ENCODE peak calls at places on chromosomes 3 and 15, in eight cellular contexts. One of them, this sample, is unnamed.

GRCh38 chr15:40243126-40243810 is 4.4 kb downstream of the PAK6 start:
- DNase-seq in gastrocnemius medialis: no peak
- DNase-seq in bronchial epithelial cell: peak; percentile 82
- DNase-seq in mesothelial cell of epicardium: no peak
- DNase-seq in lung: no peak
- DNase-seq in body of pancreas: no peak
- DNase-seq in progenitor cell of endocrine pancreas: no peak
- DNase-seq in SK-N-SH: no peak
- DNase-seq in this sample: no peak

GRCh38 chr15:75455424-75455981 is 4.0 kb upstream of the SIN3A start:
- DNase-seq in gastrocnemius medialis: peak; percentile 70
- DNase-seq in bronchial epithelial cell: peak; percentile 63
- DNase-seq in mesothelial cell of epicardium: peak; percentile 87
- DNase-seq in lung: peak; percentile 92
- DNase-seq in body of pancreas: peak; percentile 92
- DNase-seq in progenitor cell of endocrine pancreas: peak; percentile 62
- DNase-seq in SK-N-SH: peak; percentile 90
- DNase-seq in this sample: peak; percentile 90

GRCh38 chr3:72123908-72124441 is 339.0 kb upstream of the PROK2 start:
- DNase-seq in gastrocnemius medialis: peak; percentile 91
- DNase-seq in bronchial epithelial cell: peak; percentile 100
- DNase-seq in mesothelial cell of epicardium: no peak
- DNase-seq in lung: peak; percentile 34
- DNase-seq in body of pancreas: peak; percentile 64
- DNase-seq in progenitor cell of endocrine pancreas: no peak
- DNase-seq in SK-N-SH: no peak
- DNase-seq in this sample: peak; percentile 66

GRCh38 chr3:14907043-14907966 is 40.1 kb upstream of the NR2C2 start:
- DNase-seq in gastrocnemius medialis: no peak
- DNase-seq in bronchial epithelial cell: no peak
- DNase-seq in mesothelial cell of epicardium: no peak
- DNase-seq in lung: no peak
- DNase-seq in body of pancreas: no peak
- DNase-seq in progenitor cell of endocrine pancreas: no peak
- DNase-seq in SK-N-SH: no peak
- DNase-seq in this sample: no peak

GRCh38 chr3:105538483-105538882 is 171.8 kb downstream of the ALCAM start:
- DNase-seq in gastrocnemius medialis: no peak
- DNase-seq in bronchial epithelial cell: no peak
- DNase-seq in mesothelial cell of epicardium: no peak
- DNase-seq in lung: no peak
- DNase-seq in body of pancreas: no peak
- DNase-seq in progenitor cell of endocrine pancreas: no peak
- DNase-seq in SK-N-SH: no peak
- DNase-seq in this sample: no peak

GRCh38 chr3:151835751-151836550 is 22.0 kb downstream of the AADAC start:
- DNase-seq in gastrocnemius medialis: no peak
- DNase-seq in bronchial epithelial cell: peak; percentile 40
- DNase-seq in mesothelial cell of epicardium: no peak
- DNase-seq in lung: no peak
- DNase-seq in body of pancreas: peak; percentile 38
- DNase-seq in progenitor cell of endocrine pancreas: no peak
- DNase-seq in SK-N-SH: no peak
- DNase-seq in this sample: no peak

GRCh38 chr15:40104865-40105516 is 3.7 kb downstream of the BMF start:
- DNase-seq in gastrocnemius medialis: peak; percentile 83
- DNase-seq in bronchial epithelial cell: peak; percentile 62
- DNase-seq in mesothelial cell of epicardium: peak; percentile 97
- DNase-seq in lung: peak; percentile 89
- DNase-seq in body of pancreas: peak; percentile 93
- DNase-seq in progenitor cell of endocrine pancreas: peak; percentile 84
- DNase-seq in SK-N-SH: peak; percentile 85
- DNase-seq in this sample: peak; percentile 95

GRCh38 chr15:88491158-88491557 is 23.6 kb downstream of the MRPS11 start:
- DNase-seq in gastrocnemius medialis: no peak
- DNase-seq in bronchial epithelial cell: no peak
- DNase-seq in mesothelial cell of epicardium: no peak
- DNase-seq in lung: no peak
- DNase-seq in body of pancreas: no peak
- DNase-seq in progenitor cell of endocrine pancreas: no peak
- DNase-seq in SK-N-SH: no peak
- DNase-seq in this sample: no peak

GRCh38 chr3:148796799-148797198 is 30.8 kb upstream of the CPB1 start:
- DNase-seq in gastrocnemius medialis: no peak
- DNase-seq in bronchial epithelial cell: peak; percentile 64
- DNase-seq in mesothelial cell of epicardium: no peak
- DNase-seq in lung: no peak
- DNase-seq in body of pancreas: no peak
- DNase-seq in progenitor cell of endocrine pancreas: no peak
- DNase-seq in SK-N-SH: no peak
- DNase-seq in this sample: no peak

GRCh38 chr15:70142322-70143191 is 44.8 kb upstream of the TLE3 start:
- DNase-seq in gastrocnemius medialis: no peak
- DNase-seq in bronchial epithelial cell: no peak
- DNase-seq in mesothelial cell of epicardium: peak; percentile 79
- DNase-seq in lung: peak; percentile 44
- DNase-seq in body of pancreas: no peak
- DNase-seq in progenitor cell of endocrine pancreas: no peak
- DNase-seq in SK-N-SH: no peak
- DNase-seq in this sample: no peak

GRCh38 chr15:75032391-75032790 is 9.0 kb downstream of the PPCDC start:
- DNase-seq in gastrocnemius medialis: no peak
- DNase-seq in bronchial epithelial cell: no peak
- DNase-seq in mesothelial cell of epicardium: no peak
- DNase-seq in lung: no peak
- DNase-seq in body of pancreas: no peak
- DNase-seq in progenitor cell of endocrine pancreas: no peak
- DNase-seq in SK-N-SH: no peak
- DNase-seq in this sample: no peak

GRCh38 chr3:128707935-128708494 is 18.0 kb upstream of the RAB7A start:
- DNase-seq in gastrocnemius medialis: no peak
- DNase-seq in bronchial epithelial cell: no peak
- DNase-seq in mesothelial cell of epicardium: no peak
- DNase-seq in lung: no peak
- DNase-seq in body of pancreas: no peak
- DNase-seq in progenitor cell of endocrine pancreas: no peak
- DNase-seq in SK-N-SH: no peak
- DNase-seq in this sample: no peak

GRCh38 chr3:107668963-107669362 is 146.2 kb downstream of the BBX start:
- DNase-seq in gastrocnemius medialis: no peak
- DNase-seq in bronchial epithelial cell: no peak
- DNase-seq in mesothelial cell of epicardium: no peak
- DNase-seq in lung: no peak
- DNase-seq in body of pancreas: no peak
- DNase-seq in progenitor cell of endocrine pancreas: no peak
- DNase-seq in SK-N-SH: no peak
- DNase-seq in this sample: no peak

GRCh38 chr3:103495186-103495585 is 1060.4 kb downstream of the ZPLD1 start:
- DNase-seq in gastrocnemius medialis: no peak
- DNase-seq in bronchial epithelial cell: no peak
- DNase-seq in mesothelial cell of epicardium: no peak
- DNase-seq in lung: no peak
- DNase-seq in body of pancreas: no peak
- DNase-seq in progenitor cell of endocrine pancreas: no peak
- DNase-seq in SK-N-SH: no peak
- DNase-seq in this sample: no peak

GRCh38 chr15:59725172-59725486 is 36.0 kb upstream of the BNIP2 start:
- DNase-seq in gastrocnemius medialis: no peak
- DNase-seq in bronchial epithelial cell: no peak
- DNase-seq in mesothelial cell of epicardium: no peak
- DNase-seq in lung: no peak
- DNase-seq in body of pancreas: no peak
- DNase-seq in progenitor cell of endocrine pancreas: no peak
- DNase-seq in SK-N-SH: no peak
- DNase-seq in this sample: no peak
- TF ChIP-seq CTCF in gastrocnemius medialis: peak; percentile 5
- TF ChIP-seq CTCF in bronchial epithelial cell: no peak
- TF ChIP-seq CTCF in mesothelial cell of epicardium: no peak
- TF ChIP-seq CTCF in lung: no peak
- TF ChIP-seq CTCF in body of pancreas: no peak
- TF ChIP-seq CTCF in progenitor cell of endocrine pancreas: no peak
- TF ChIP-seq CTCF in SK-N-SH: no peak
- TF ChIP-seq CTCF in this sample: no peak

GRCh38 chr15:68794869-68795268 is 25.8 kb downstream of the ANP32A start:
- DNase-seq in gastrocnemius medialis: no peak
- DNase-seq in bronchial epithelial cell: no peak
- DNase-seq in mesothelial cell of epicardium: no peak
- DNase-seq in lung: no peak
- DNase-seq in body of pancreas: no peak
- DNase-seq in progenitor cell of endocrine pancreas: no peak
- DNase-seq in SK-N-SH: no peak
- DNase-seq in this sample: no peak
- TF ChIP-seq CTCF in gastrocnemius medialis: no peak
- TF ChIP-seq CTCF in bronchial epithelial cell: no peak
- TF ChIP-seq CTCF in mesothelial cell of epicardium: no peak
- TF ChIP-seq CTCF in lung: no peak
- TF ChIP-seq CTCF in body of pancreas: no peak
- TF ChIP-seq CTCF in progenitor cell of endocrine pancreas: no peak
- TF ChIP-seq CTCF in SK-N-SH: no peak
- TF ChIP-seq CTCF in this sample: no peak

DNA sequence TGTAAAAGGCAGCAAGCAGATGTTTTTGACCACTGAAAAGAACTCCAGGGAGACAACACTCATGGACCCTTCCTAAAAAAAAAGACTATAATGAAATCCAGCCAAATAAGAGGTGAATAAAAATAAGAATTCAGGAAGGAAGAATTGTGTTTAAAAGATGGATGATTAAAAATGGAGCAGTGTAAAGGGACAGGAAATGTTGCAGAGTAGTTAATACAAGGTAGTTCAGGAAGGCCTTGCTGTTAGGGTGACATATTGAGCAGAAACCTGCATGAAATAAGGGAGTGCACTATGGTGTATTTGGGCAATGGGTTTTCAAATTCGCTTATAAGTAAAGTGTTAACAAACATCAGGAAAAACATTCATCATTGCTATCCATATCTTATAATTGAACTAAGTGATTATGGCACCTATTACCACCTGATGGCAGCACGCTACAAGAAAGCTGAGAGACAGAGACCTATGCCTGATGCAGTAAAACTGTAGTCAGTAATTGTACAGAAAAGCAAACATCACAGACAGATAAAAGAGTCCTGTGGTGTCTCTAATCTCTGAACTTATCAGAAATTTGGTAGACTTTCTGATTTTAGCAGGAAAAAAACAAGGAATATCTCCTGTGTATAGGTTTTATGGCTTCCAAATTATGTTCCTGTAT is 5.8 kb upstream of the DBR1 start:
- DNase-seq in gastrocnemius medialis: no peak
- DNase-seq in bronchial epithelial cell: peak; percentile 49
- DNase-seq in mesothelial cell of epicardium: no peak
- DNase-seq in lung: no peak
- DNase-seq in body of pancreas: peak; percentile 35
- DNase-seq in progenitor cell of endocrine pancreas: no peak
- DNase-seq in SK-N-SH: peak; percentile 30
- DNase-seq in this sample: no peak
- TF ChIP-seq CTCF in gastrocnemius medialis: peak; percentile 58
- TF ChIP-seq CTCF in bronchial epithelial cell: peak; percentile 43
- TF ChIP-seq CTCF in mesothelial cell of epicardium: no peak
- TF ChIP-seq CTCF in lung: peak; percentile 25
- TF ChIP-seq CTCF in body of pancreas: peak; percentile 41
- TF ChIP-seq CTCF in progenitor cell of endocrine pancreas: peak; percentile 39
- TF ChIP-seq CTCF in SK-N-SH: peak; percentile 62
- TF ChIP-seq CTCF in this sample: peak; percentile 43

GRCh38 chr3:142363936-142364467 is 83.8 kb downstream of the XRN1 start:
- DNase-seq in gastrocnemius medialis: no peak
- DNase-seq in bronchial epithelial cell: no peak
- DNase-seq in mesothelial cell of epicardium: no peak
- DNase-seq in lung: no peak
- DNase-seq in body of pancreas: no peak
- DNase-seq in progenitor cell of endocrine pancreas: no peak
- DNase-seq in SK-N-SH: no peak
- DNase-seq in this sample: no peak

GRCh38 chr3:142366434-142366833 is 81.4 kb downstream of the XRN1 start:
- DNase-seq in gastrocnemius medialis: no peak
- DNase-seq in bronchial epithelial cell: no peak
- DNase-seq in mesothelial cell of epicardium: no peak
- DNase-seq in lung: no peak
- DNase-seq in body of pancreas: no peak
- DNase-seq in progenitor cell of endocrine pancreas: no peak
- DNase-seq in SK-N-SH: peak; percentile 4
- DNase-seq in this sample: no peak
- TF ChIP-seq CTCF in gastrocnemius medialis: no peak
- TF ChIP-seq CTCF in bronchial epithelial cell: peak; percentile 11
- TF ChIP-seq CTCF in mesothelial cell of epicardium: no peak
- TF ChIP-seq CTCF in lung: no peak
- TF ChIP-seq CTCF in body of pancreas: no peak
- TF ChIP-seq CTCF in progenitor cell of endocrine pancreas: peak; percentile 46
- TF ChIP-seq CTCF in SK-N-SH: peak; percentile 50
- TF ChIP-seq CTCF in this sample: no peak

GRCh38 chr3:16187213-16187790 is 12.8 kb downstream of the GALNT15 start:
- DNase-seq in gastrocnemius medialis: no peak
- DNase-seq in bronchial epithelial cell: no peak
- DNase-seq in mesothelial cell of epicardium: no peak
- DNase-seq in lung: no peak
- DNase-seq in body of pancreas: no peak
- DNase-seq in progenitor cell of endocrine pancreas: no peak
- DNase-seq in SK-N-SH: no peak
- DNase-seq in this sample: no peak

GRCh38 chr3:16190704-16191103 is 16.2 kb downstream of the GALNT15 start:
- DNase-seq in gastrocnemius medialis: no peak
- DNase-seq in bronchial epithelial cell: no peak
- DNase-seq in mesothelial cell of epicardium: no peak
- DNase-seq in lung: no peak
- DNase-seq in body of pancreas: no peak
- DNase-seq in progenitor cell of endocrine pancreas: no peak
- DNase-seq in SK-N-SH: no peak
- DNase-seq in this sample: no peak

GRCh38 chr3:16191591-16191990 is 17.1 kb downstream of the GALNT15 start:
- DNase-seq in gastrocnemius medialis: no peak
- DNase-seq in bronchial epithelial cell: no peak
- DNase-seq in mesothelial cell of epicardium: no peak
- DNase-seq in lung: no peak
- DNase-seq in body of pancreas: no peak
- DNase-seq in progenitor cell of endocrine pancreas: no peak
- DNase-seq in SK-N-SH: no peak
- DNase-seq in this sample: no peak

GRCh38 chr3:16188071-16188470 is 13.6 kb downstream of the GALNT15 start:
- DNase-seq in gastrocnemius medialis: no peak
- DNase-seq in bronchial epithelial cell: no peak
- DNase-seq in mesothelial cell of epicardium: no peak
- DNase-seq in lung: no peak
- DNase-seq in body of pancreas: no peak
- DNase-seq in progenitor cell of endocrine pancreas: no peak
- DNase-seq in SK-N-SH: no peak
- DNase-seq in this sample: no peak

GRCh38 chr3:16189201-16189600 is 14.7 kb downstream of the GALNT15 start:
- DNase-seq in gastrocnemius medialis: no peak
- DNase-seq in bronchial epithelial cell: peak; percentile 72
- DNase-seq in mesothelial cell of epicardium: no peak
- DNase-seq in lung: no peak
- DNase-seq in body of pancreas: no peak
- DNase-seq in progenitor cell of endocrine pancreas: no peak
- DNase-seq in SK-N-SH: no peak
- DNase-seq in this sample: no peak
- TF ChIP-seq CTCF in gastrocnemius medialis: no peak
- TF ChIP-seq CTCF in bronchial epithelial cell: no peak
- TF ChIP-seq CTCF in mesothelial cell of epicardium: no peak
- TF ChIP-seq CTCF in lung: no peak
- TF ChIP-seq CTCF in body of pancreas: no peak
- TF ChIP-seq CTCF in progenitor cell of endocrine pancreas: no peak
- TF ChIP-seq CTCF in SK-N-SH: no peak
- TF ChIP-seq CTCF in this sample: no peak

GRCh38 chr15:80776420-80777045 is 2.6 kb upstream of the CEMIP start:
- DNase-seq in gastrocnemius medialis: peak; percentile 9
- DNase-seq in bronchial epithelial cell: peak; percentile 73
- DNase-seq in mesothelial cell of epicardium: peak; percentile 74
- DNase-seq in lung: peak; percentile 81
- DNase-seq in body of pancreas: peak; percentile 83
- DNase-seq in progenitor cell of endocrine pancreas: peak; percentile 46
- DNase-seq in SK-N-SH: peak; percentile 76
- DNase-seq in this sample: peak; percentile 45
- TF ChIP-seq CTCF in gastrocnemius medialis: peak; percentile 75
- TF ChIP-seq CTCF in bronchial epithelial cell: peak; percentile 89
- TF ChIP-seq CTCF in mesothelial cell of epicardium: peak; percentile 80
- TF ChIP-seq CTCF in lung: peak; percentile 72
- TF ChIP-seq CTCF in body of pancreas: peak; percentile 86
- TF ChIP-seq CTCF in progenitor cell of endocrine pancreas: peak; percentile 87
- TF ChIP-seq CTCF in SK-N-SH: peak; percentile 88
- TF ChIP-seq CTCF in this sample: peak; percentile 81